ENCODE peak calls at places on chromosomes 6 and 20, in five cellular contexts. One of them, this sample, is unnamed.
A peak's percentile ranks its signal among the peaks of the same experiment; 100 is the strongest.

GRCh38 chr6:39576556-39577303 is 148.5 kb downstream of the KIF6 start:
- DNase-seq in G401: no peak
- DNase-seq in hypothalamus: no peak
- DNase-seq in mucosa of gallbladder: no peak
- DNase-seq in stimulated activated CD4-positive, alpha-beta T cell treated with anti-CD3 and anti-CD28 coated beads, Interleukin-4, amount 100 ng/mL, for 48 hours: no peak
- DNase-seq in this sample: no peak

GRCh38 chr6:21331221-21331620 is 262.3 kb upstream of the SOX4 start:
- DNase-seq in hypothalamus: no peak
- DNase-seq in stimulated activated CD4-positive, alpha-beta T cell treated with anti-CD3 and anti-CD28 coated beads, Interleukin-4, amount 100 ng/mL, for 48 hours: no peak
- DNase-seq in mucosa of gallbladder: peak; percentile 62
- DNase-seq in G401: no peak
- DNase-seq in this sample: no peak

GRCh38 chr20:59735486-59735885 is 131.1 kb downstream of the PHACTR3 start:
- DNase-seq in hypothalamus: no peak
- DNase-seq in mucosa of gallbladder: no peak
- DNase-seq in stimulated activated CD4-positive, alpha-beta T cell treated with anti-CD3 and anti-CD28 coated beads, Interleukin-4, amount 100 ng/mL, for 48 hours: no peak
- DNase-seq in G401: no peak
- DNase-seq in this sample: peak; percentile 19

GRCh38 chr6:15461127-15461944 is 201.5 kb downstream of the DTNBP1 start:
- DNase-seq in mucosa of gallbladder: no peak
- DNase-seq in stimulated activated CD4-positive, alpha-beta T cell treated with anti-CD3 and anti-CD28 coated beads, Interleukin-4, amount 100 ng/mL, for 48 hours: no peak
- DNase-seq in hypothalamus: no peak
- DNase-seq in G401: no peak
- DNase-seq in this sample: no peak

GRCh38 chr6:13157293-13157692 is 171.0 kb downstream of the TBC1D7 start:
- DNase-seq in G401: no peak
- DNase-seq in mucosa of gallbladder: no peak
- DNase-seq in stimulated activated CD4-positive, alpha-beta T cell treated with anti-CD3 and anti-CD28 coated beads, Interleukin-4, amount 100 ng/mL, for 48 hours: no peak
- DNase-seq in hypothalamus: no peak
- DNase-seq in this sample: no peak

GRCh38 chr20:58717278-58718091 is 24.9 kb downstream of the NPEPL1 start:
- DNase-seq in stimulated activated CD4-positive, alpha-beta T cell treated with anti-CD3 and anti-CD28 coated beads, Interleukin-4, amount 100 ng/mL, for 48 hours: no peak
- DNase-seq in mucosa of gallbladder: peak; percentile 9
- DNase-seq in G401: no peak
- DNase-seq in hypothalamus: no peak
- DNase-seq in this sample: peak; percentile 34

GRCh38 chr6:40340957-40341356 is 246.2 kb downstream of the LRFN2 start:
- DNase-seq in stimulated activated CD4-positive, alpha-beta T cell treated with anti-CD3 and anti-CD28 coated beads, Interleukin-4, amount 100 ng/mL, for 48 hours: no peak
- DNase-seq in G401: no peak
- DNase-seq in hypothalamus: no peak
- DNase-seq in mucosa of gallbladder: no peak
- DNase-seq in this sample: peak; percentile 32

GRCh38 chr6:30901436-30901835 is 6.6 kb upstream of the GTF2H4 start:
- DNase-seq in G401: no peak
- DNase-seq in hypothalamus: no peak
- DNase-seq in stimulated activated CD4-positive, alpha-beta T cell treated with anti-CD3 and anti-CD28 coated beads, Interleukin-4, amount 100 ng/mL, for 48 hours: no peak
- DNase-seq in mucosa of gallbladder: no peak
- DNase-seq in this sample: no peak

GRCh38 chr6:26388441-26388840 is 5.5 kb downstream of the BTN2A2 start:
- DNase-seq in stimulated activated CD4-positive, alpha-beta T cell treated with anti-CD3 and anti-CD28 coated beads, Interleukin-4, amount 100 ng/mL, for 48 hours: no peak
- DNase-seq in mucosa of gallbladder: no peak
- DNase-seq in G401: no peak
- DNase-seq in hypothalamus: no peak
- DNase-seq in this sample: no peak

GRCh38 chr6:33620158-33620583 is 951 bp upstream of the ITPR3 start:
- DNase-seq in mucosa of gallbladder: peak; percentile 50
- DNase-seq in G401: no peak
- DNase-seq in hypothalamus: no peak
- DNase-seq in stimulated activated CD4-positive, alpha-beta T cell treated with anti-CD3 and anti-CD28 coated beads, Interleukin-4, amount 100 ng/mL, for 48 hours: peak; percentile 30
- DNase-seq in this sample: no peak

GRCh38 chr6:33297406-33297955 is 1.3 kb downstream of the RGL2 start:
- DNase-seq in stimulated activated CD4-positive, alpha-beta T cell treated with anti-CD3 and anti-CD28 coated beads, Interleukin-4, amount 100 ng/mL, for 48 hours: no peak
- DNase-seq in hypothalamus: no peak
- DNase-seq in G401: peak; percentile 19
- DNase-seq in mucosa of gallbladder: peak; percentile 58
- DNase-seq in this sample: peak; percentile 73

GRCh38 chr6:158290040-158290439 is 22.2 kb upstream of the TULP4 start:
- DNase-seq in hypothalamus: no peak
- DNase-seq in G401: no peak
- DNase-seq in mucosa of gallbladder: no peak
- DNase-seq in stimulated activated CD4-positive, alpha-beta T cell treated with anti-CD3 and anti-CD28 coated beads, Interleukin-4, amount 100 ng/mL, for 48 hours: no peak
- DNase-seq in this sample: no peak

This sample was measured in left lobe of liver.